ENCODE peak calls at places on chromosomes 4 and X, in seven cellular contexts. One of them, this sample, is unnamed.

GRCh38 chrX:113384628-113385027 is 544.0 kb upstream of the AMOT start:
- DNase-seq in A549: no peak
- DNase-seq in HCT116: no peak
- DNase-seq in SK-N-SH: no peak
- DNase-seq in K562: no peak
- DNase-seq in HepG2: no peak
- DNase-seq in GM12878: no peak
- DNase-seq in this sample: no peak

GRCh38 chr4:21191304-21191703 is 491.0 kb downstream of the PACRGL start:
- DNase-seq in A549: no peak
- DNase-seq in HCT116: no peak
- DNase-seq in SK-N-SH: no peak
- DNase-seq in K562: no peak
- DNase-seq in HepG2: no peak
- DNase-seq in GM12878: no peak
- DNase-seq in this sample: peak; percentile 29

GRCh38 chr4:81165853-81166430 is 49.1 kb downstream of the PRKG2 start:
- DNase-seq in A549: no peak
- DNase-seq in HCT116: no peak
- DNase-seq in SK-N-SH: no peak
- DNase-seq in K562: no peak
- DNase-seq in HepG2: no peak
- DNase-seq in GM12878: no peak
- DNase-seq in this sample: no peak

GRCh38 chrX:102899940-102900916 is 36.8 kb upstream of the RAB40AL start:
- DNase-seq in A549: peak; percentile 66
- DNase-seq in HCT116: peak; percentile 27
- DNase-seq in SK-N-SH: peak; percentile 45
- DNase-seq in K562: peak; percentile 55
- DNase-seq in HepG2: peak; percentile 39
- DNase-seq in GM12878: peak; percentile 33
- DNase-seq in this sample: peak; percentile 64

GRCh38 chrX:102155806-102156179 is at the start of gene BEX5:
- DNase-seq in A549: no peak
- DNase-seq in HCT116: no peak
- DNase-seq in SK-N-SH: peak; percentile 53
- DNase-seq in K562: peak; percentile 18
- DNase-seq in HepG2: no peak
- DNase-seq in GM12878: no peak
- DNase-seq in this sample: peak; percentile 84

GRCh38 chrX:24526616-24527015 is 61.5 kb downstream of the PDK3 start:
- DNase-seq in A549: no peak
- DNase-seq in HCT116: no peak
- DNase-seq in SK-N-SH: no peak
- DNase-seq in K562: no peak
- DNase-seq in HepG2: no peak
- DNase-seq in GM12878: no peak
- DNase-seq in this sample: peak; percentile 55

GRCh38 chr4:119041951-119042560 is 93.6 kb upstream of the MYOZ2 start:
- DNase-seq in A549: peak; percentile 81
- DNase-seq in HCT116: peak; percentile 67
- DNase-seq in SK-N-SH: peak; percentile 63
- DNase-seq in K562: peak; percentile 43
- DNase-seq in HepG2: peak; percentile 66
- DNase-seq in GM12878: peak; percentile 12
- DNase-seq in this sample: peak; percentile 89

GRCh38 chrX:42085836-42086235 is 162.5 kb upstream of the CASK start:
- DNase-seq in A549: no peak
- DNase-seq in HCT116: peak; percentile 0
- DNase-seq in SK-N-SH: no peak
- DNase-seq in K562: no peak
- DNase-seq in HepG2: no peak
- DNase-seq in GM12878: no peak
- DNase-seq in this sample: no peak

GRCh38 chr4:138062929-138063328 is 179.2 kb downstream of the SLC7A11 start:
- DNase-seq in A549: no peak
- DNase-seq in HCT116: no peak
- DNase-seq in SK-N-SH: no peak
- DNase-seq in K562: no peak
- DNase-seq in HepG2: no peak
- DNase-seq in GM12878: no peak
- DNase-seq in this sample: peak; percentile 60

GRCh38 chr4:1767770-1768366 is 25.2 kb upstream of the FGFR3 start:
- DNase-seq in A549: peak; percentile 68
- DNase-seq in HCT116: no peak
- DNase-seq in SK-N-SH: peak; percentile 95
- DNase-seq in K562: peak; percentile 87
- DNase-seq in HepG2: peak; percentile 76
- DNase-seq in GM12878: no peak
- DNase-seq in this sample: peak; percentile 91

GRCh38 chr4:2837904-2838496 is 5.6 kb upstream of the ADD1 start:
- DNase-seq in A549: no peak
- DNase-seq in HCT116: no peak
- DNase-seq in SK-N-SH: peak; percentile 30
- DNase-seq in K562: no peak
- DNase-seq in HepG2: no peak
- DNase-seq in GM12878: no peak
- DNase-seq in this sample: no peak

GRCh38 chrX:78024349-78025108 is 55.1 kb upstream of the PGAM4 start:
- DNase-seq in A549: peak; percentile 33
- DNase-seq in HCT116: peak; percentile 43
- DNase-seq in SK-N-SH: peak; percentile 30
- DNase-seq in K562: peak; percentile 32
- DNase-seq in HepG2: peak; percentile 45
- DNase-seq in GM12878: no peak
- DNase-seq in this sample: peak; percentile 51

GRCh38 chr4:181745933-181746627 is 497.1 kb upstream of the TENM3 start:
- DNase-seq in A549: no peak
- DNase-seq in HCT116: no peak
- DNase-seq in SK-N-SH: no peak
- DNase-seq in K562: no peak
- DNase-seq in HepG2: no peak
- DNase-seq in GM12878: no peak
- DNase-seq in this sample: no peak

GRCh38 chrX:11533211-11533651 is 132.5 kb downstream of the ARHGAP6 start:
- DNase-seq in A549: peak; percentile 83
- DNase-seq in HCT116: peak; percentile 65
- DNase-seq in SK-N-SH: peak; percentile 60
- DNase-seq in K562: peak; percentile 56
- DNase-seq in HepG2: peak; percentile 68
- DNase-seq in GM12878: peak; percentile 61
- DNase-seq in this sample: peak; percentile 67

GRCh38 chrX:1099146-1099770 is 113.2 kb downstream of the CRLF2 start:
- DNase-seq in A549: no peak
- DNase-seq in HCT116: no peak
- DNase-seq in SK-N-SH: no peak
- DNase-seq in K562: no peak
- DNase-seq in HepG2: no peak
- DNase-seq in GM12878: no peak
- DNase-seq in this sample: no peak

GRCh38 chr4:93865650-93866049 is 37.1 kb downstream of the ATOH1 start:
- DNase-seq in A549: no peak
- DNase-seq in HCT116: no peak
- DNase-seq in SK-N-SH: no peak
- DNase-seq in K562: no peak
- DNase-seq in HepG2: no peak
- DNase-seq in GM12878: no peak
- DNase-seq in this sample: no peak

GRCh38 chrX:118495958-118496762 is 545 bp downstream of the DOCK11 start:
- DNase-seq in A549: peak; percentile 48
- DNase-seq in HCT116: no peak
- DNase-seq in SK-N-SH: peak; percentile 59
- DNase-seq in K562: peak; percentile 21
- DNase-seq in HepG2: no peak
- DNase-seq in GM12878: no peak
- DNase-seq in this sample: peak; percentile 42

GRCh38 chrX:114619874-114620273 is 36.0 kb downstream of the HTR2C start:
- DNase-seq in A549: no peak
- DNase-seq in HCT116: no peak
- DNase-seq in SK-N-SH: peak; percentile 21
- DNase-seq in K562: peak; percentile 20
- DNase-seq in HepG2: no peak
- DNase-seq in GM12878: no peak
- DNase-seq in this sample: peak; percentile 6

GRCh38 chrX:93177930-93178329 is 495.4 kb downstream of the NAP1L3 start:
- DNase-seq in A549: no peak
- DNase-seq in HCT116: no peak
- DNase-seq in SK-N-SH: no peak
- DNase-seq in K562: no peak
- DNase-seq in HepG2: no peak
- DNase-seq in GM12878: no peak
- DNase-seq in this sample: peak; percentile 2

GRCh38 chrX:133335027-133335426 is 80.3 kb downstream of the GPC4 start:
- DNase-seq in A549: peak; percentile 13
- DNase-seq in HCT116: no peak
- DNase-seq in SK-N-SH: peak; percentile 32
- DNase-seq in K562: peak; percentile 19
- DNase-seq in HepG2: no peak
- DNase-seq in GM12878: no peak
- DNase-seq in this sample: peak; percentile 53

GRCh38 chr4:14532436-14532835 is 469.8 kb upstream of the CPEB2 start:
- DNase-seq in A549: no peak
- DNase-seq in HCT116: no peak
- DNase-seq in SK-N-SH: no peak
- DNase-seq in K562: no peak
- DNase-seq in HepG2: no peak
- DNase-seq in GM12878: no peak
- DNase-seq in this sample: no peak

GRCh38 chr4:184329235-184330007 is 111.7 kb upstream of the ENPP6 start:
- DNase-seq in A549: no peak
- DNase-seq in HCT116: no peak
- DNase-seq in SK-N-SH: no peak
- DNase-seq in K562: no peak
- DNase-seq in HepG2: no peak
- DNase-seq in GM12878: no peak
- DNase-seq in this sample: no peak

GRCh38 chr4:113907559-113907958 is 71.9 kb downstream of the ARSJ start:
- DNase-seq in A549: no peak
- DNase-seq in HCT116: no peak
- DNase-seq in SK-N-SH: no peak
- DNase-seq in K562: no peak
- DNase-seq in HepG2: no peak
- DNase-seq in GM12878: no peak
- DNase-seq in this sample: no peak

GRCh38 chrX:71493111-71493613 is 39.7 kb upstream of the OGT start:
- DNase-seq in A549: no peak
- DNase-seq in HCT116: no peak
- DNase-seq in SK-N-SH: no peak
- DNase-seq in K562: no peak
- DNase-seq in HepG2: peak; percentile 6
- DNase-seq in GM12878: no peak
- DNase-seq in this sample: no peak

GRCh38 chrX:48003367-48003757 is 427 bp downstream of the ZNF182 start:
- DNase-seq in A549: no peak
- DNase-seq in HCT116: no peak
- DNase-seq in SK-N-SH: peak; percentile 38
- DNase-seq in K562: peak; percentile 10
- DNase-seq in HepG2: no peak
- DNase-seq in GM12878: no peak
- DNase-seq in this sample: no peak

GRCh38 chr4:3299122-3299521 is 6.3 kb downstream of the RGS12 start:
- DNase-seq in A549: no peak
- DNase-seq in HCT116: no peak
- DNase-seq in SK-N-SH: no peak
- DNase-seq in K562: no peak
- DNase-seq in HepG2: no peak
- DNase-seq in GM12878: no peak
- DNase-seq in this sample: no peak

GRCh38 chrX:118272237-118272636 is 73.7 kb upstream of the WDR44 start:
- DNase-seq in A549: no peak
- DNase-seq in HCT116: no peak
- DNase-seq in SK-N-SH: no peak
- DNase-seq in K562: no peak
- DNase-seq in HepG2: no peak
- DNase-seq in GM12878: no peak
- DNase-seq in this sample: no peak

GRCh38 chr4:111475001-111475400 is 670.3 kb upstream of the FAM241A start:
- DNase-seq in A549: peak; percentile 26
- DNase-seq in HCT116: peak; percentile 38
- DNase-seq in SK-N-SH: peak; percentile 1
- DNase-seq in K562: no peak
- DNase-seq in HepG2: peak; percentile 17
- DNase-seq in GM12878: no peak
- DNase-seq in this sample: peak; percentile 85

GRCh38 chr4:1058198-1058996 is 47.0 kb downstream of the FGFRL1 start:
- DNase-seq in A549: no peak
- DNase-seq in HCT116: no peak
- DNase-seq in SK-N-SH: no peak
- DNase-seq in K562: no peak
- DNase-seq in HepG2: no peak
- DNase-seq in GM12878: no peak
- DNase-seq in this sample: no peak

DNA sequence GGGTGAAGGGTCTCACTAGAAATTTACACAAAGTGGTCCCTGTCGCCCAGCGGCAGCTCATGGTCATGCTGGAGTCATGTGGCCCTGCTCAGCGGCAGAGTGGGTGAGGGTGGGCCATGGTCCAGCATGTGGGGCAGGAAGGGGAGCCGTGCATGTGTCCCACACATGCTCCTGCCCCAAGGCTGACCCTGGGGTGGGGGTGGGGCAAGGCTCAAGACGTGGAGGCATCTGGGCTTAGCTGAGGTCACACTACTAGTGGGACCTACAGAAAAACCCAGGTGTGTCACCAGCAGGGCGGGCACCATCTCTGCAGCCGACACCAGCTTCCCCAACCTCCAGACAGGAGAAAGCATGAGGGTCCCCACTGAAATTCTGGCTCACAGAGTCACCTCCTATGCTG is 42.4 kb downstream of the EVC start:
- DNase-seq in A549: no peak
- DNase-seq in HCT116: no peak
- DNase-seq in SK-N-SH: no peak
- DNase-seq in K562: no peak
- DNase-seq in HepG2: no peak
- DNase-seq in GM12878: no peak
- DNase-seq in this sample: no peak
- H3K27ac ChIP-seq in A549: peak overlapping the region; percentile 22
- H3K27ac ChIP-seq in HCT116: peak overlapping the region; percentile 54
- H3K27ac ChIP-seq in SK-N-SH: no peak overlapping the region
- H3K27ac ChIP-seq in K562: no peak overlapping the region
- H3K27ac ChIP-seq in HepG2: no peak overlapping the region
- H3K27ac ChIP-seq in GM12878: no peak overlapping the region
- H3K27ac ChIP-seq in this sample: no peak overlapping the region

GRCh38 chrX:40012039-40012799 is 85.5 kb downstream of the BCOR start:
- DNase-seq in A549: no peak
- DNase-seq in HCT116: no peak
- DNase-seq in SK-N-SH: no peak
- DNase-seq in K562: no peak
- DNase-seq in HepG2: peak; percentile 63
- DNase-seq in GM12878: no peak
- DNase-seq in this sample: peak; percentile 14
- H3K4me2 ChIP-seq in A549: peak overlapping the region; percentile 81
- H3K4me2 ChIP-seq in HCT116: peak overlapping the region; percentile 91
- H3K4me2 ChIP-seq in SK-N-SH: no peak overlapping the region
- H3K4me2 ChIP-seq in K562: no peak overlapping the region
- H3K4me2 ChIP-seq in HepG2: peak overlapping the region; percentile 92
- H3K4me2 ChIP-seq in GM12878: peak overlapping the region; percentile 66
- H3K4me2 ChIP-seq in this sample: peak overlapping the region; percentile 76

GRCh38 chr4:60989141-60989540 is 211.0 kb upstream of the ADGRL3 start:
- DNase-seq in A549: no peak
- DNase-seq in HCT116: no peak
- DNase-seq in SK-N-SH: no peak
- DNase-seq in K562: no peak
- DNase-seq in HepG2: no peak
- DNase-seq in GM12878: no peak
- DNase-seq in this sample: no peak
- TF ChIP-seq REST in A549: no peak
- TF ChIP-seq REST in HCT116: no peak
- TF ChIP-seq REST in SK-N-SH: no peak
- TF ChIP-seq REST in K562: no peak
- TF ChIP-seq REST in HepG2: no peak
- TF ChIP-seq REST in GM12878: no peak
- TF ChIP-seq REST in this sample: no peak

GRCh38 chr4:140993969-140994459 is 139.3 kb downstream of the RNF150 start:
- DNase-seq in A549: no peak
- DNase-seq in HCT116: no peak
- DNase-seq in SK-N-SH: no peak
- DNase-seq in K562: no peak
- DNase-seq in HepG2: no peak
- DNase-seq in GM12878: no peak
- DNase-seq in this sample: no peak
- H3K27ac ChIP-seq in A549: no peak overlapping the region
- H3K27ac ChIP-seq in HCT116: no peak overlapping the region
- H3K27ac ChIP-seq in SK-N-SH: no peak overlapping the region
- H3K27ac ChIP-seq in K562: no peak overlapping the region
- H3K27ac ChIP-seq in HepG2: no peak overlapping the region
- H3K27ac ChIP-seq in GM12878: no peak overlapping the region
- H3K27ac ChIP-seq in this sample: no peak overlapping the region

This sample was measured in GM23338.